ENCODE peak calls at places on chromosomes 2 and 18, in ten cellular contexts. A is DMS153, B is iris pigment epithelial cell, L is NCI-H69, M is cardiac fibroblast, V is NCI-H1092 treated with DMSO at 0.1 percent for 48 hours, Z is pulmonary artery endothelial cell, T is fibroblast of the conjunctiva, Q is Ammon's horn, H is right atrium auricular region. S is an unnamed sample.

GRCh38 chr2:125004091-125004800 is 979.2 kb downstream of the CNTNAP5 start:
- DNase-seq in Q (no peak), M (no peak), H (no peak), A (no peak), T (no peak), L (no peak), Z (no peak), V (no peak), B (no peak), S (no peak)

GRCh38 chr2:61009355-61009754 is 8.2 kb upstream of the PEX13 start:
- DNase-seq in A (no peak), L (no peak), H (no peak), M (no peak), T (no peak), B (no peak), Q (no peak), Z (no peak), V (no peak), S (no peak)

GRCh38 chr2:70678576-70679143 is 89.3 kb downstream of the ADD2 start:
- DNase-seq in L (no peak), M (no peak), T (no peak), A (peak), V (no peak), Z (no peak), Q (no peak), B (no peak), H (no peak), S (no peak)

GRCh38 chr2:101124684-101125366 is 26.4 kb downstream of the TBC1D8 start:
- DNase-seq in H (peak), T (peak), A (no peak), Z (peak), L (peak), V (no peak), M (peak), Q (no peak), B (peak), S (no peak)

GRCh38 chr2:134679740-134680139 is 39.1 kb downstream of the TMEM163 start:
- DNase-seq in Z (no peak), T (no peak), L (no peak), B (no peak), H (no peak), V (no peak), Q (no peak), A (peak), M (no peak), S (no peak)

GRCh38 chr2:176297067-176297466 is 27.8 kb downstream of the MTX2 start:
- DNase-seq in L (peak), H (no peak), A (no peak), T (no peak), B (no peak), Q (no peak), M (no peak), Z (no peak), V (no peak), S (no peak)

GRCh38 chr2:71646028-71646427 is 192.7 kb downstream of the DYSF start:
- DNase-seq in Z (peak), T (no peak), V (no peak), L (no peak), H (peak), B (peak), Q (peak), M (peak), A (no peak), S (no peak)

GRCh38 chr2:240795916-240796510 is 24.0 kb downstream of the KIF1A start:
- DNase-seq in A (no peak), T (no peak), Q (no peak), M (no peak), H (no peak), L (no peak), B (no peak), Z (no peak), V (no peak), S (no peak)

GRCh38 chr2:149329470-149330126 is 789 bp upstream of the LYPD6 start:
- DNase-seq in Q (peak), A (peak), T (no peak), B (peak), V (peak), H (peak), M (peak), Z (no peak), L (peak), S (peak)

GRCh38 chr18:35076556-35076955 is 35.3 kb downstream of the MAPRE2 start:
- DNase-seq in V (no peak), M (peak), B (peak), L (no peak), Z (peak), T (peak), Q (no peak), A (no peak), H (no peak), S (no peak)

GRCh38 chr2:191247381-191248057 is 2.3 kb downstream of the MYO1B start:
- DNase-seq in Q (no peak), V (no peak), M (peak), B (peak), A (no peak), L (no peak), T (peak), H (no peak), Z (peak), S (no peak)

GRCh38 chr2:188765522-188765921 is 208.7 kb upstream of the COL3A1 start:
- DNase-seq in L (peak), M (peak), T (no peak), Q (no peak), B (peak), V (no peak), Z (peak), A (peak), H (no peak), S (peak)

GRCh38 chr18:58392336-58393000 is 236.4 kb downstream of the ALPK2 start:
- DNase-seq in Z (no peak), L (no peak), V (no peak), M (peak), B (peak), T (peak), H (no peak), A (no peak), Q (peak), S (no peak)

GRCh38 chr2:31344447-31344846 is 70.1 kb downstream of the XDH start:
- DNase-seq in T (no peak), A (no peak), L (no peak), V (no peak), B (no peak), M (no peak), Q (no peak), Z (no peak), H (no peak), S (no peak)

GRCh38 chr2:135942936-135943688 is 42.3 kb downstream of the DARS1 start:
- DNase-seq in Z (no peak), V (no peak), Q (no peak), M (no peak), L (no peak), T (no peak), H (no peak), A (no peak), B (no peak), S (no peak)

GRCh38 chr2:240216197-240216596 is 75.7 kb upstream of the OTOS start:
- DNase-seq in B (no peak), H (no peak), A (no peak), T (no peak), Q (peak), Z (no peak), L (no peak), M (no peak), V (no peak), S (no peak)

GRCh38 chr2:211413746-211414145 is 857.3 kb downstream of the CPS1 start:
- DNase-seq in M (no peak), L (no peak), A (no peak), Q (no peak), H (no peak), Z (no peak), V (no peak), B (no peak), T (no peak), S (no peak)

GRCh38 chr2:121363632-121364420 is 78.8 kb upstream of the TFCP2L1 start:
- DNase-seq in T (peak), M (peak), B (peak), Q (no peak), H (no peak), A (no peak), Z (no peak), V (no peak), L (peak), S (no peak)

GRCh38 chr2:16290311-16291020 is 350.1 kb downstream of the MYCN start:
- DNase-seq in L (no peak), A (no peak), M (no peak), V (no peak), Q (no peak), Z (no peak), H (no peak), B (no peak), T (no peak), S (no peak)

GRCh38 chr2:183614797-183615429 is 490.7 kb downstream of the NUP35 start:
- DNase-seq in M (no peak), V (peak), A (no peak), T (peak), H (no peak), L (peak), Z (no peak), Q (peak), B (no peak), S (no peak)